ENCODE peak calls at places on chromosomes 4 and X, in seven cellular contexts. A is stomach, K is tibial nerve, G is breast epithelium, T is A549, L is transverse colon, F is right lobe of liver. R is an unnamed sample.

GRCh38 chr4:142322996-142323395 is 523.1 kb downstream of the INPP4B start:
- DNase-seq in A (no peak), K (no peak), G (no peak), T (no peak), L (no peak), F (no peak), R (no peak)

GRCh38 chrX:9379697-9380551 is 84.9 kb upstream of the TBL1X start:
- DNase-seq in A (no peak), K (no peak), G (no peak), T (peak; percentile 75), L (peak; percentile 37), F (no peak), R (no peak)

GRCh38 chr4:184357783-184358182 is 116.6 kb downstream of the IRF2 start:
- DNase-seq in A (no peak), K (no peak), G (no peak), T (no peak), L (no peak), F (no peak), R (no peak)

GRCh38 chr4:67922697-67923096 is 38.9 kb upstream of the TMPRSS11D start:
- DNase-seq in A (no peak), K (no peak), G (no peak), T (no peak), L (no peak), F (no peak), R (no peak)

GRCh38 chrX:43269201-43269600 is 386.9 kb upstream of the MAOA start:
- DNase-seq in A (no peak), K (no peak), G (no peak), T (no peak), L (no peak), F (no peak), R (no peak)

GRCh38 chr4:41505161-41505653 is 32.8 kb upstream of the LIMCH1 start:
- DNase-seq in A (no peak), K (no peak), G (peak; percentile 50), T (peak; percentile 23), L (no peak), F (no peak), R (no peak)

GRCh38 chrX:81355436-81355835 is 153.5 kb downstream of the SH3BGRL start:
- DNase-seq in A (no peak), K (no peak), G (no peak), T (no peak), L (no peak), F (no peak), R (no peak)

GRCh38 chr4:184762100-184762499 is 28.2 kb upstream of the CENPU start:
- DNase-seq in A (no peak), K (no peak), G (no peak), T (no peak), L (no peak), F (no peak), R (no peak)

GRCh38 chrX:67613366-67613765 is 69.5 kb downstream of the AR start:
- DNase-seq in A (no peak), K (no peak), G (no peak), T (no peak), L (no peak), F (no peak), R (no peak)

GRCh38 chr4:114879916-114880315 is 233.5 kb downstream of the NDST4 start:
- DNase-seq in A (no peak), K (no peak), G (no peak), T (no peak), L (no peak), F (no peak), R (no peak)

GRCh38 chr4:47031011-47031678 is at the start of gene GABRB1:
- DNase-seq in A (peak; percentile 70), K (no peak), G (no peak), T (peak; percentile 1), L (peak; percentile 66), F (peak; percentile 77), R (peak; percentile 11)

GRCh38 chrX:79325263-79325958 is 41.7 kb downstream of the ITM2A start:
- DNase-seq in A (no peak), K (no peak), G (no peak), T (no peak), L (no peak), F (no peak), R (peak; percentile 32)

GRCh38 chr4:151097759-151098158 is 1.7 kb upstream of the RPS3A start:
- DNase-seq in A (no peak), K (no peak), G (no peak), T (no peak), L (no peak), F (no peak), R (no peak)

GRCh38 chr4:151099976-151100417 is 569 bp downstream of the RPS3A start:
- DNase-seq in A (no peak), K (no peak), G (no peak), T (no peak), L (no peak), F (no peak), R (no peak)

GRCh38 chr4:151098191-151098590 is 1.2 kb upstream of the RPS3A start:
- DNase-seq in A (no peak), K (no peak), G (no peak), T (no peak), L (peak; percentile 10), F (no peak), R (peak; percentile 28)

GRCh38 chr4:151100517-151100916 is 1.1 kb downstream of the RPS3A start:
- DNase-seq in A (no peak), K (no peak), G (no peak), T (no peak), L (no peak), F (no peak), R (no peak)

GRCh38 chr4:151099226-151099975 is at the start of gene RPS3A:
- DNase-seq in A (peak; percentile 97), K (peak; percentile 96), G (peak; percentile 96), T (peak; percentile 97), L (peak; percentile 97), F (peak; percentile 97), R (peak; percentile 99)
- TF ChIP-seq POLR2A in A (peak; percentile 29), K (peak; percentile 81), G (peak; percentile 62), T (peak; percentile 80), L (peak; percentile 89), F (peak; percentile 74), R (peak; percentile 77)

GRCh38 chrX:19990225-19990518 is 689 bp downstream of the BCLAF3 start:
- DNase-seq in A (no peak), K (no peak), G (no peak), T (no peak), L (no peak), F (no peak), R (no peak)

GRCh38 chrX:19986531-19986930 is 4.3 kb downstream of the BCLAF3 start:
- DNase-seq in A (no peak), K (no peak), G (no peak), T (no peak), L (no peak), F (no peak), R (no peak)

GRCh38 chrX:19991350-19991718 is 473 bp upstream of the BCLAF3 start:
- DNase-seq in A (no peak), K (no peak), G (no peak), T (no peak), L (no peak), F (no peak), R (no peak)

GRCh38 chrX:19987856-19988255 is 3.0 kb downstream of the BCLAF3 start:
- DNase-seq in A (no peak), K (no peak), G (no peak), T (no peak), L (no peak), F (no peak), R (no peak)

DNA sequence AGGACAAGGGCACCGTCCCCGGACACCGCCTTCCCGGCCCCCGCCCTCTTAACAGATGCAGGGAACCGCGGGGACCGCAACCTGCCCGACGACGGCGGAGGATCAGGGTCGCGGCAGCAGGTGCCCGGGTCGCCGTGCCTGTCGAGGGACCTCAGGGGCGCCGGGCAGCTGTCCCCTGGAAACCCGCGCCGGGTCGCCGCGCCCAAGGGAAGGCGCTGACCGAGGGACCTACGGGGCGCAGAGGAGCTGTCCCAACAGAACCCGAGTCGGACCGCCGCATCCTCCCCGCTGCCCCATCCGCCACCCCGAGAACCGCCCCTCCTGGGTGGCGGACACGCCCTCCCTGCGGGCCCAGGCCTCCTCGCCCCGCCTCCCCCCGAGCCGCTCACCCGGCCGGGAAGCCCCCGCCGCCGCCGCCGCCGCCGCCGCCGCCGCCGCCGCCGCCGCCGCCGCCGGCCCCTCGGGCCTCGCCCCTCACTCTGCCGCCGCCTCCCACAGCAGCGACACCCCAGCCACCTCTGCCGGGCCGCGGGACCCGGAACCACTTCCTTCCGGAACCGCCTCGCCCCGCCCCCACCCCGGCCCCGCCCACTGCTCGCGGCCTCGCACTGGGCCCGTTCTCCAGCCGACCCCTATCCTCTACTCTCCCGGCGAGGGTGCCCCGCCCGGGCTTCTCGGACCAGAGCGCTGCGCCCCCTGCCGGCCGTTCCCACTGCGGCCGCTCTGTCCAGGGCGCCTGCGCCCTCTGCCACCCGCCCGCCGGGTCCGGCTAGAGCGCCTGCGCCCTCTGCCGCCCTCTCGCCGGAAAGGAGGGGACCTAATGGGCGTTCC is at the start of gene BCLAF3:
- DNase-seq in A (peak; percentile 90), K (peak; percentile 67), G (peak; percentile 79), T (peak; percentile 90), L (peak; percentile 92), F (peak; percentile 91), R (peak; percentile 98)
- H3K4me3 ChIP-seq in A (peak within 1 kb of the TSS; percentile 69), K (peak within 1 kb of the TSS; percentile 68), G (peak within 1 kb of the TSS; percentile 71), T (peak within 1 kb of the TSS; percentile 76), L (peak within 1 kb of the TSS; percentile 86), F (peak within 1 kb of the TSS; percentile 75), R (peak within 1 kb of the TSS; percentile 52)

GRCh38 chr4:138053601-138054322 is 188.4 kb downstream of the SLC7A11 start:
- DNase-seq in A (no peak), K (no peak), G (no peak), T (peak; percentile 61), L (no peak), F (no peak), R (no peak)
- TF ChIP-seq POLR2A in A (no peak), K (no peak), G (no peak), T (no peak), L (no peak), F (no peak), R (no peak)

GRCh38 chr4:26859762-26860156 is 882 bp upstream of the STIM2 start:
- DNase-seq in A (no peak), K (no peak), G (no peak), T (no peak), L (no peak), F (no peak), R (no peak)

GRCh38 chr4:26857278-26858034 is 3.2 kb upstream of the STIM2 start:
- DNase-seq in A (peak; percentile 94), K (peak; percentile 71), G (peak; percentile 90), T (peak; percentile 81), L (peak; percentile 93), F (peak; percentile 91), R (peak; percentile 99)

GRCh38 chr4:26860157-26860921 is at the start of gene STIM2:
- DNase-seq in A (peak; percentile 97), K (peak; percentile 92), G (peak; percentile 93), T (peak; percentile 94), L (peak; percentile 97), F (peak; percentile 98), R (peak; percentile 97)

GRCh38 chr4:26858035-26858918 is 2.4 kb upstream of the STIM2 start:
- DNase-seq in A (no peak), K (no peak), G (no peak), T (no peak), L (no peak), F (no peak), R (no peak)

DNA sequence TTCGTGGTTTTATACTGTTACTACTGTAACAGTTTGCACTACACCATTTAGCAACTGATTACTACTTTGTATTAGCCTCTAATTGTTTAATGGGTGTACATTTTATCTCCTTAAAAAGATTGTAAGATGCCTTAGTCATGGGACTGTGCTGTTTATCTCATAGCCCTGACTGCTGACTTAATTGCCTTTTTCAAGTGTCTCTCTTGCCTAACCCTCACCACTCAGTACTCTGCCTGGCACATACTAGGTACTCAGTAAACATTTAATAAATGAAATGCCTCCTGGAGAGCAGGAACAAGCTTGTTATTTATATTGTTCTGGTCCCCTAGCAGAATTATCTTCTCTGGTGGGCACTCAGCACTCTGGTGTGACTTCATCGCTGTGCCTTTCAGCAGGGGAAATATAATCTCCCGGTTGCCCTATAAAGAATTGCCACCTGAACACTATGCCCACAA is 1.7 kb upstream of the STIM2 start:
- DNase-seq in A (no peak), K (no peak), G (no peak), T (no peak), L (no peak), F (no peak), R (no peak)
- H3K4me3 ChIP-seq in A (no peak overlapping the region), K (no peak overlapping the region), G (no peak overlapping the region), T (peak overlapping the region; percentile 90), L (peak overlapping the region; percentile 59), F (no peak overlapping the region), R (peak overlapping the region; percentile 93)